ENCODE peak calls at places on chromosomes 3 and 15, in seven cellular contexts. V is CD4-positive, CD25-positive, alpha-beta regulatory T cell; J is H9; O is GM23248; C is heart right ventricle; R is ascending aorta; W is testis. Q is an unnamed sample.

GRCh38 chr3:69120879-69121464 is 1.4 kb downstream of the LMOD3 start:
- DNase-seq in J (peak), O (peak), R (peak), W (peak), C (peak), V (peak), Q (peak)

GRCh38 chr3:39752751-39753150 is 56.7 kb upstream of the MYRIP start:
- DNase-seq in R (no peak), V (no peak), C (no peak), W (no peak), J (no peak), O (peak), Q (no peak)

GRCh38 chr3:141049681-141050080 is 1.5 kb upstream of the SPSB4 start:
- DNase-seq in V (no peak), C (no peak), J (no peak), W (no peak), R (no peak), O (peak), Q (no peak)

GRCh38 chr15:48913141-48913540 is 35.2 kb downstream of the EID1 start:
- DNase-seq in R (no peak), J (no peak), V (no peak), O (no peak), W (no peak), C (no peak), Q (no peak)

GRCh38 chr15:27479232-27480140 is 508.5 kb downstream of the GABRG3 start:
- DNase-seq in C (peak), W (no peak), V (no peak), R (no peak), O (peak), J (no peak), Q (no peak)

GRCh38 chr3:40827942-40828688 is 303.4 kb downstream of the ZNF621 start:
- DNase-seq in O (peak), W (peak), V (no peak), J (no peak), R (peak), C (peak), Q (no peak)

GRCh38 chr3:49664300-49664699 is 9.9 kb upstream of the APEH start:
- DNase-seq in W (no peak), R (no peak), C (no peak), O (no peak), J (no peak), V (no peak), Q (no peak)

GRCh38 chr3:71725279-71725991 is at the start of gene EIF4E3:
- DNase-seq in C (no peak), R (peak), V (peak), J (peak), O (peak), W (no peak), Q (peak)

GRCh38 chr15:48493084-48493762 is 152.3 kb downstream of the FBN1 start:
- DNase-seq in C (peak), R (no peak), J (no peak), V (no peak), W (no peak), O (peak), Q (no peak)

GRCh38 chr3:156620901-156621300 is 53.5 kb upstream of the TIPARP start:
- DNase-seq in R (no peak), C (no peak), V (no peak), O (peak), W (no peak), J (no peak), Q (no peak)

GRCh38 chr15:79431636-79432344 is at the start of gene MINAR1:
- DNase-seq in O (peak), R (no peak), V (no peak), C (no peak), W (peak), J (peak), Q (no peak)

DNA sequence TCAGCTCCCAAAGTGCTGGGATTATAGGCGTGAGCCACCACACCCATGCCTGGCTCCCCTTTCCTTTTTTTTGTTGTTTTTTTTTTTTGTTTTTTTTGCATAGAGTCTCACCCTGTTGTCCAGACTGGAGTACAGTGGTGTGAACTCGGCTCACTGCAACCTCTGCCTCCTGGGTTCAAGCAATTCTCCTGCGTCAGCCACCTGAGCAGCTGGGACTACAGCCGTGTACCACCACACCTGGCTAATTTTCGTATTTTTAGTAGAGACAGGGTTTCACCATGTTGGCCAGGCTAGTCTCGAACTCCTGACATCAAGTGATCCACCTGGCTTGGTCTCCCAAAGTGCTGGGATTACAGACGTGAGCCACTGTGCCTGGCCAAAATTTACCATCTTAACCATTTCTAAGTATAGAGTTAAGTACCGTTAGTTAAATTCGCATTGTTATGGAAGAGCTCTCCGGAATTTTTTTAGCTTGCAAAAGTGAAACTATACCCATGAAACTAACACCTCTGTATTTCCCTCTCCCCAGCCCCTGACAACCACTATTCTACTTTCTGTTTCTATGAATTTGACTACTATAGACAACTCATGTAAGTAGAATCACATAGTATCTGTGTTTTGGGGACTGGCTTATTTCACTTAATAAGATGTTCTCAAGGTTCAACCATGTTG is 70.9 kb upstream of the C15orf39 start:
- DNase-seq in J (no peak), O (no peak), V (no peak), R (no peak), W (no peak), C (no peak), Q (no peak)
- H3K27ac ChIP-seq in J (no peak), O (no peak), V (no peak), R (no peak), W (no peak), C (no peak), Q (no peak)

GRCh38 chr15:41827290-41827879 is 507 bp upstream of the JMJD7 start:
- DNase-seq in C (no peak), O (no peak), R (no peak), V (peak), W (no peak), J (peak), Q (no peak)
- H3K27ac ChIP-seq in C (peak), O (no peak), R (peak), V (peak), W (no peak), J (no peak), Q (peak)

GRCh38 chr3:115068799-115069198 is 78.3 kb downstream of the ZBTB20 start:
- DNase-seq in J (no peak), V (no peak), C (no peak), W (no peak), O (no peak), R (no peak), Q (no peak)
- H3K27ac ChIP-seq in J (no peak), V (no peak), C (no peak), W (no peak), O (no peak), R (no peak), Q (peak)

DNA sequence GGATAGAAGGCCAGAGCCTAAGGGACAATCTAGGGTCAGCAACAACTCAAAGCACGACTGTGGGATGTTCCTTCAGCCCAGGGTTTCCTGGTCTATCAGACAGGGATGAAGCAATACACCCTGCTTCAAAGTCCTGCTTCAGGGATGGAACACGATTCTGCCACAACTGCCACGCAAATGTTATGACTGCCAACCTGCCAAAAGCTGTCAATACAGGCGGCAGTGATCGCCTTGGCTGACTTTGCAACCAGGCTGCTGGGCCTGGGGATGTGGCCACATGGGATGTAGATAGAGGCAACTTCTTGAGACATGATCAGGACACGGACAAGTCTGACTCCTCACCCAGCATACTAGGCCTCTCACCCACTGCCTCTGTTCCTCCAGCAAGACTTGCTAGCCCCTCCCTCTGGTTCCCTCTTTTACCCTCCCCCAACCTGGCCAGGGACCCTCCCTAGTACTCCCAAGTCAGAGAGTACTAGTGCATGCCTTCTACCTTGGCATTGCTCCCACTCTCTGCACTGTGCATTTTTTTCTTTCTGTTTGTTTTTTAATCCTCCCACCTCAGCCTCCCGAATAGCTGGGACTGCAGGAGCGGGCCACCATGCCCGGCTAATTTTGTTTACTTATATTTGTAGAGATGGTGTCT is 7.6 kb downstream of the CCDC12 start:
- DNase-seq in O (no peak), W (no peak), V (no peak), R (no peak), J (no peak), C (no peak), Q (no peak)
- H3K27ac ChIP-seq in O (no peak), W (no peak), V (no peak), R (no peak), J (no peak), C (no peak), Q (no peak)

GRCh38 chr3:125644036-125645025 is 49.0 kb upstream of the OSBPL11 start:
- DNase-seq in C (peak), V (no peak), O (peak), R (no peak), W (no peak), J (no peak), Q (no peak)
- H3K27ac ChIP-seq in C (peak), V (no peak), O (no peak), R (no peak), W (peak), J (no peak), Q (no peak)